ENCODE peak calls at places on chromosomes 6 and 20, in four cellular contexts. Y is small intestine, H is NCI-H2029, C is HT1080. B is an unnamed sample.

GRCh38 chr6:69690986-69691385 is 105.8 kb downstream of the LMBRD1 start:
- DNase-seq in Y (no peak), C (no peak), H (no peak), B (no peak)

GRCh38 chr6:154508573-154509375 is 1.7 kb downstream of the CNKSR3 start:
- DNase-seq in Y (peak), C (peak), H (peak), B (no peak)

GRCh38 chr20:33516882-33517281 is 27.0 kb downstream of the CBFA2T2 start:
- DNase-seq in C (no peak), Y (no peak), H (no peak), B (no peak)

GRCh38 chr6:143513410-143513809 is 1.9 kb upstream of the FUCA2 start:
- DNase-seq in H (no peak), Y (peak), C (no peak), B (peak)

GRCh38 chr20:40606660-40607059 is 82.4 kb downstream of the MAFB start:
- DNase-seq in H (no peak), C (no peak), Y (no peak), B (no peak)

GRCh38 chr6:142569676-142570075 is 267.9 kb downstream of the ADGRG6 start:
- DNase-seq in H (no peak), Y (no peak), C (peak), B (no peak)

GRCh38 chr6:6843777-6844176 is 255.3 kb downstream of the LY86 start:
- DNase-seq in C (no peak), H (no peak), Y (no peak), B (no peak)

GRCh38 chr20:1489764-1490436 is 1.3 kb downstream of the SIRPB2 start:
- DNase-seq in Y (no peak), H (no peak), C (peak), B (no peak)

GRCh38 chr6:56091159-56091869 is 156.1 kb downstream of the COL21A1 start:
- DNase-seq in C (peak), Y (no peak), H (peak), B (peak)

GRCh38 chr6:161549977-161550655 is 276.3 kb upstream of the AGPAT4 start:
- DNase-seq in C (peak), H (peak), Y (no peak), B (no peak)

GRCh38 chr6:168557512-168557911 is 116.5 kb downstream of the SMOC2 start:
- DNase-seq in C (no peak), Y (no peak), H (no peak), B (no peak)

GRCh38 chr6:38283734-38284362 is 355.9 kb downstream of the BTBD9 start:
- DNase-seq in C (peak), Y (no peak), H (no peak), B (no peak)

GRCh38 chr6:112149719-112150263 is 62.4 kb downstream of the FAM229B start:
- DNase-seq in H (peak), C (no peak), Y (no peak), B (no peak)

GRCh38 chr20:63854069-63854765 is 7.1 kb upstream of the ABHD16B start:
- DNase-seq in Y (no peak), H (no peak), C (no peak), B (no peak)

GRCh38 chr20:19730716-19731115 is 27.3 kb upstream of the RIN2 start:
- DNase-seq in C (no peak), Y (no peak), H (no peak), B (no peak)

GRCh38 chr6:163605388-163606097 is 191.0 kb downstream of the QKI start:
- DNase-seq in C (no peak), H (no peak), Y (no peak), B (no peak)

GRCh38 chr6:144335315-144335861 is 50.3 kb downstream of the UTRN start:
- DNase-seq in C (no peak), H (no peak), Y (no peak), B (no peak)

GRCh38 chr20:37235065-37235464 is 26.5 kb downstream of the GHRH start:
- DNase-seq in H (no peak), Y (no peak), C (no peak), B (no peak)

GRCh38 chr6:3162067-3162497 is 4.7 kb upstream of the TUBB2A start:
- DNase-seq in Y (no peak), H (no peak), C (peak), B (no peak)

GRCh38 chr6:49906511-49906910 is 40.2 kb upstream of the CRISP1 start:
- DNase-seq in Y (no peak), H (no peak), C (peak), B (no peak)

GRCh38 chr6:23784313-23784919 is 341.6 kb upstream of the NRSN1 start:
- DNase-seq in C (no peak), H (no peak), Y (no peak), B (no peak)

GRCh38 chr6:35647400-35647799 is 41.3 kb downstream of the FKBP5 start:
- DNase-seq in Y (no peak), H (no peak), C (no peak), B (no peak)

GRCh38 chr6:2956930-2957329 is 14.4 kb downstream of the SERPINB6 start:
- DNase-seq in Y (no peak), C (no peak), H (no peak), B (no peak)

GRCh38 chr6:88290432-88290831 is 124.3 kb upstream of the CNR1 start:
- DNase-seq in H (no peak), Y (no peak), C (no peak), B (no peak)

GRCh38 chr6:134288538-134289203 is 29.2 kb downstream of the SGK1 start:
- DNase-seq in H (no peak), Y (no peak), C (peak), B (no peak)